ENCODE peak calls at places on chromosomes 12 and 14, in eight cellular contexts. A is right atrium auricular region, F is left lung, C is GM06990, U is endothelial cell, V is coronary artery, G is IMR-90, X is A673. T is an unnamed sample.

GRCh38 chr12:124469193-124469888 is 98.1 kb downstream of the NCOR2 start:
- DNase-seq in A (no peak), F (no peak), C (no peak), U (no peak), V (no peak), G (no peak), X (peak), T (peak)

GRCh38 chr14:33782923-33783322 is 168.0 kb downstream of the EGLN3 start:
- DNase-seq in A (no peak), F (no peak), C (no peak), U (no peak), V (no peak), G (no peak), X (peak), T (no peak)

GRCh38 chr14:94412671-94413638 is 24.6 kb upstream of the SERPINA1 start:
- DNase-seq in A (no peak), F (no peak), C (no peak), U (no peak), V (no peak), G (no peak), X (no peak), T (no peak)

GRCh38 chr14:76855066-76855465 is 28.9 kb downstream of the LRRC74A start:
- DNase-seq in A (no peak), F (no peak), C (no peak), U (no peak), V (no peak), G (no peak), X (no peak), T (no peak)

GRCh38 chr12:62640910-62641448 is 174.4 kb downstream of the MON2 start:
- DNase-seq in A (no peak), F (no peak), C (peak), U (no peak), V (no peak), G (peak), X (peak), T (peak)

GRCh38 chr12:53176750-53177149 is 3.8 kb upstream of the ZNF740 start:
- DNase-seq in A (no peak), F (no peak), C (no peak), U (no peak), V (no peak), G (no peak), X (no peak), T (no peak)

GRCh38 chr12:12684375-12685106 is 11.4 kb downstream of the GPR19 start:
- DNase-seq in A (no peak), F (no peak), C (no peak), U (peak), V (no peak), G (peak), X (peak), T (peak)

GRCh38 chr12:81758421-81759214 is 532 bp downstream of the PPFIA2 start:
- DNase-seq in A (no peak), F (no peak), C (no peak), U (peak), V (no peak), G (no peak), X (peak), T (peak)

GRCh38 chr12:219891-220352 is 6.0 kb upstream of the SLC6A12 start:
- DNase-seq in A (no peak), F (peak), C (peak), U (peak), V (no peak), G (peak), X (peak), T (peak)

GRCh38 chr12:18165422-18165871 is 75.5 kb upstream of the RERGL start:
- DNase-seq in A (no peak), F (no peak), C (peak), U (no peak), V (no peak), G (peak), X (no peak), T (peak)

GRCh38 chr14:68627868-68628604 is 164.8 kb downstream of the ZFP36L1 start:
- DNase-seq in A (no peak), F (no peak), C (peak), U (peak), V (peak), G (no peak), X (no peak), T (peak)

GRCh38 chr12:6090786-6091185 is 33.7 kb downstream of the VWF start:
- DNase-seq in A (no peak), F (no peak), C (no peak), U (no peak), V (no peak), G (peak), X (no peak), T (no peak)

GRCh38 chr14:80215756-80216581 is 4.7 kb upstream of the DIO2 start:
- DNase-seq in A (no peak), F (no peak), C (no peak), U (no peak), V (no peak), G (peak), X (no peak), T (no peak)

GRCh38 chr14:34361504-34362011 is 100.5 kb downstream of the SPTSSA start:
- DNase-seq in A (no peak), F (no peak), C (no peak), U (no peak), V (no peak), G (peak), X (no peak), T (no peak)

GRCh38 chr12:71746983-71747611 is 7.6 kb upstream of the RAB21 start:
- DNase-seq in A (no peak), F (no peak), C (peak), U (peak), V (no peak), G (peak), X (peak), T (peak)

GRCh38 chr14:82999802-83000201 is 1466.1 kb upstream of the SEL1L start:
- DNase-seq in A (no peak), F (no peak), C (no peak), U (no peak), V (no peak), G (peak), X (peak), T (no peak)

GRCh38 chr14:100603341-100604125 is 16.3 kb upstream of the BEGAIN start:
- DNase-seq in A (no peak), F (no peak), C (no peak), U (no peak), V (no peak), G (no peak), X (no peak), T (no peak)

GRCh38 chr14:92690171-92691011 is 58.0 kb downstream of the LGMN start:
- DNase-seq in A (no peak), F (no peak), C (no peak), U (peak), V (no peak), G (peak), X (peak), T (peak)

GRCh38 chr12:80627773-80628172 is 79.7 kb upstream of the MYF6 start:
- DNase-seq in A (no peak), F (no peak), C (no peak), U (no peak), V (no peak), G (peak), X (peak), T (no peak)

GRCh38 chr12:110185626-110186025 is 61.5 kb downstream of the IFT81 start:
- DNase-seq in A (no peak), F (no peak), C (no peak), U (no peak), V (no peak), G (no peak), X (no peak), T (no peak)

GRCh38 chr12:110186059-110186458 is 61.9 kb downstream of the IFT81 start:
- DNase-seq in A (no peak), F (no peak), C (no peak), U (no peak), V (no peak), G (no peak), X (no peak), T (no peak)

GRCh38 chr12:110180591-110181005 is 56.4 kb downstream of the IFT81 start:
- DNase-seq in A (no peak), F (no peak), C (no peak), U (no peak), V (no peak), G (peak), X (no peak), T (no peak)

GRCh38 chr12:110179291-110179690 is 55.1 kb downstream of the IFT81 start:
- DNase-seq in A (no peak), F (no peak), C (no peak), U (no peak), V (no peak), G (peak), X (peak), T (peak)

GRCh38 chr12:110183386-110183785 is 59.2 kb downstream of the IFT81 start:
- DNase-seq in A (no peak), F (no peak), C (no peak), U (no peak), V (no peak), G (no peak), X (no peak), T (no peak)
- TF ChIP-seq CTCF in A (no peak), F (no peak), C (no peak), U (no peak), V (no peak), G (no peak), X (no peak), T (no peak)

GRCh38 chr14:74528886-74529285 is 35.3 kb downstream of the ISCA2 start:
- DNase-seq in A (no peak), F (no peak), C (no peak), U (no peak), V (no peak), G (no peak), X (no peak), T (no peak)

GRCh38 chr14:74531011-74531410 is 37.4 kb downstream of the ISCA2 start:
- DNase-seq in A (no peak), F (no peak), C (no peak), U (no peak), V (no peak), G (no peak), X (no peak), T (no peak)

GRCh38 chr14:74528406-74528805 is 34.8 kb downstream of the ISCA2 start:
- DNase-seq in A (no peak), F (no peak), C (no peak), U (no peak), V (no peak), G (no peak), X (no peak), T (no peak)

GRCh38 chr14:74532246-74532645 is 38.7 kb downstream of the ISCA2 start:
- DNase-seq in A (no peak), F (no peak), C (no peak), U (no peak), V (no peak), G (no peak), X (no peak), T (no peak)

GRCh38 chr14:74531467-74531866 is 37.9 kb downstream of the ISCA2 start:
- DNase-seq in A (no peak), F (peak), C (no peak), U (no peak), V (no peak), G (peak), X (no peak), T (peak)
- TF ChIP-seq CTCF in A (no peak), F (no peak), C (no peak), U (no peak), V (peak), G (peak), X (no peak), T (no peak)

DNA sequence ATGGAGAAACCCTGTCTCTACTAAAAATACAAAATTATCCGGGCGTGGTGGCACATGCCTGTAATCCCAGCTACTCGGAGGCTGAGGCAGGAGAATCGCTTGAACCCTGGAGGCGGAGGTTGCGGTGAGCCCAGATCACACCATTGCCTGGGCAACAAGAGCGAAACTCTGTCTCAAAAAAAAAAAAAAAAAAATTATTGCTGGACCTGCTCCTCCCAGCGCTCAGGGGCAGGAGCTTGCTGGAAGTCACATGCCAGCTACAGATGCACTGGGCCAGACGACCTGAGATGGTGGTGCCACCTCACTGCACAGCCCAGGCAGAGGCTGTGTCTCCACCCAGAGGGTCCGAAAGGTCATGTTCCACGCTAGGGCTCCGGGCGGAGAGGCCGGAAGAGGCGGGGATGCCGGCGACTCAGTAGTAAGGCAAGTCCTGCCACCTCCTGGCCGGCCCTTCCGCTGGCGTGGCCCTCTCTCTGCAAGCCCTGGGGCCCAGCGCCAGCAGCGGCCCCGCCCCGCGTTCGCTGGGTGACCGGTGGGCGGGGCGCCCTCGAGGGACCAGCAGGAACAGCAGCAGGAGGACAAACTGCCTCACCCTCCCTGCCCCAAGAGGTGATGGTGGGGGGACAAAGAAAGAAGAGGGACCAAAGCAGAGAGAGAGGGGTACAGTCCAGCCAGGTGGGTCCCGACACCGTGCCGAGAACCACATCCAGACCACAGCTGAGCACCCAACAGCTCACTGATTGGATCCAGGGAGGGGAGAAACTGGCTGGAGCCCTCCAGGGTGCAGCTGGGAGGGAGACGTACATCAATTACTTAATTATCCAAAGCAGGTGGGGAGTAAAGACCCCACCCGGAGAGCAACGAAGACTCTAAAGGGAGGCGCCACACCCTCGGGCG is 3.6 kb upstream of the RHOF start:
- DNase-seq in A (peak), F (peak), C (no peak), U (peak), V (peak), G (peak), X (no peak), T (no peak)
- TF ChIP-seq CTCF in A (peak), F (peak), C (no peak), U (no peak), V (no peak), G (peak), X (no peak), T (no peak)

GRCh38 chr12:93403988-93404803 is 26.5 kb downstream of the NUDT4 start:
- DNase-seq in A (no peak), F (no peak), C (no peak), U (no peak), V (no peak), G (peak), X (no peak), T (no peak)

GRCh38 chr12:93408813-93409212 is 31.1 kb downstream of the NUDT4 start:
- DNase-seq in A (no peak), F (no peak), C (no peak), U (no peak), V (no peak), G (no peak), X (no peak), T (no peak)

GRCh38 chr12:93404961-93405849 is 27.5 kb downstream of the NUDT4 start:
- DNase-seq in A (no peak), F (no peak), C (no peak), U (no peak), V (no peak), G (no peak), X (no peak), T (no peak)

GRCh38 chr12:93407963-93408283 is 30.2 kb downstream of the NUDT4 start:
- DNase-seq in A (no peak), F (no peak), C (no peak), U (no peak), V (no peak), G (no peak), X (no peak), T (no peak)

GRCh38 chr12:93407283-93407962 is 29.7 kb downstream of the NUDT4 start:
- DNase-seq in A (no peak), F (no peak), C (no peak), U (no peak), V (no peak), G (no peak), X (no peak), T (no peak)
- TF ChIP-seq CTCF in A (no peak), F (no peak), C (no peak), U (no peak), V (no peak), G (no peak), X (no peak), T (no peak)

DNA sequence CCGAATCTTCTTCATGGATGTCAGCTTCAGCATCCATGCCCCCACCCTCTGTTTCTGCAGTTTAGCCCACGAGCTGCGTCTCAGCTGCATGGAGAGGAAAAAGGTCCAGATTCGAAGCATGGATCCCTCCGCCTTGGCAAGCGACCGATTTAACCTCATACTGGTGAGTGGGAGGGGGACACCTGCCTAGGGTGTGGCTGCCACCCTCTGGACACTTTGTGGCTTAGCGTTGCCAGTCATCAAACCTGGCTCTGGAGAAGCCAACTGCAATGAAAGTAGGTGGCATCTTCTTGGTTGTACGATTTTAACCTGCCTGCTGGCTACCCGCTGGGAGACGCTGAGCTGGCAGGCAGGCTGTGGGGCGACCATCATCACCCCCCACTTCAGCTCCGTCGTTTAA is 16.7 kb downstream of the DCAF4 start:
- DNase-seq in A (no peak), F (no peak), C (no peak), U (no peak), V (no peak), G (no peak), X (no peak), T (no peak)
- TF ChIP-seq CTCF in A (no peak), F (no peak), C (peak), U (no peak), V (no peak), G (no peak), X (peak), T (no peak)

GRCh38 chr14:103627073-103628025 is 1.7 kb upstream of the KLC1 start:
- DNase-seq in A (no peak), F (no peak), C (no peak), U (no peak), V (no peak), G (no peak), X (no peak), T (no peak)

GRCh38 chr14:103630364-103631108 is 1.5 kb downstream of the KLC1 start:
- DNase-seq in A (no peak), F (no peak), C (no peak), U (no peak), V (no peak), G (peak), X (no peak), T (no peak)

GRCh38 chr14:103628221-103628683 is 759 bp upstream of the KLC1 start:
- DNase-seq in A (peak), F (peak), C (peak), U (peak), V (peak), G (peak), X (no peak), T (peak)

GRCh38 chr14:103629503-103630121 is 601 bp downstream of the KLC1 start:
- DNase-seq in A (no peak), F (peak), C (peak), U (peak), V (peak), G (no peak), X (peak), T (peak)

DNA sequence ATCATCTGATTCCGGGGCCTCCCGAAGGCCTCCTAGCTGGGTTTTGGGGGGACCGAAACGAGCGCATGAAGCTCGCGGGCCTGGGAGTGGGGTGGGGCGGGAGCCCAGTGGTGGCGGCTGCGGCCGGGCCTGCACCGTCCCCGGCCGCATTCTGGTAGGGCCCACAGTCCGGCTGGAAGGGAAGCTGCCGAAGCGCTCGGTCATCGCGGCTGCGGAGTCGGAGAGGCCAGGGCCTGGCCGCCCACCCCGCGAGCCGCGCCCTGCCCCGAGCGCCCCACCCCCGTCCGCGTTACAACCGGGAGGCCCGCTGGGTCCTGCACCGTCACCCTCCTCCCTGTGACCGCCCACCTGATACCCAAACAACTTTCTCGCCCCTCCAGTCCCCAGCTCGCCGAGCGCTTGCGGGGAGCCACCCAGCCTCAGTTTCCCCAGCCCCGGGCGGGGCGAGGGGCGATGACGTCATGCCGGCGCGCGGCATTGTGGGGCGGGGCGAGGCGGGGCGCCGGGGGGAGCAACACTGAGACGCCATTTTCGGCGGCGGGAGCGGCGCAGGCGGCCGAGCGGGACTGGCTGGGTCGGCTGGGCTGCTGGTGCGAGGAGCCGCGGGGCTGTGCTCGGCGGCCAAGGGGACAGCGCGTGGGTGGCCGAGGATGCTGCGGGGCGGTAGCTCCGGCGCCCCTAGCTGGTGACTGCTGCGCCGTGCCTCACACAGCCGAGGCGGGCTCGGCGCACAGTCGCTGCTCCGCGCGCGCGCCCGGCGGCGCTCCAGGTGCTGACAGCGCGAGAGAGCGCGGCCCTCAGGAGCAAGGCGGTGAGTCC is at the start of gene KLC1:
- DNase-seq in A (peak), F (peak), C (peak), U (peak), V (peak), G (peak), X (peak), T (peak)
- TF ChIP-seq CTCF in A (no peak), F (no peak), C (no peak), U (no peak), V (no peak), G (no peak), X (no peak), T (no peak)

DNA sequence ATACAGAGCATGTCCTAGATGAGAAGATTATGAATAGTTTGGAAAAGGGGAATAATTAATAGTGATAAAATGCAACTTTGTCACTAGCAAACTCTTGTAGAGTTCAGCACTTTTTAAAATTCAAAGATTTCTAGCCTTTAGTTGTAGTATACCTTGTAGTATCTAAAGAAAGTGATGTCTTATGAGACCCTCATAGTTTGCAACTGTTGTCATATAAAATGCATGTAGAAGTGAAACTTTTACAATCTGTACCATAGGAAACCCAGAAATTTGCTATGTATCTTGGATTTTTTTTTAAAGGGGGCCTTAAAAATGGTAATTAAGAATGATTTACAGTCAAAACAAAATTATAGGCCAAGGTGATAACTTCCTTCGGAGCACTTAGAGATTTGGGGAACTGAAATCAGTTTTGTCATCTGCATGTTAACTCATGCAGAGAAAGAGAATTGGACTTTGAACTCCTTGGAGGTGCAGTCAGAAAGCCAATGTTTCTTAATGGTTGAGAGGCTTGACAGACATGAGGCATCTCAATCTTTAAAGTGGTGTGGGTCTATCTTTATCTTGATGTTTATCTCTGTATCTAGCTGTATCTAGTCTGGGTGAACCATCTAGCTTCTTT is 1.3 kb downstream of the LRRK2 start:
- DNase-seq in A (no peak), F (no peak), C (peak), U (no peak), V (no peak), G (no peak), X (no peak), T (no peak)
- TF ChIP-seq CTCF in A (no peak), F (no peak), C (no peak), U (no peak), V (no peak), G (no peak), X (no peak), T (no peak)